ENCODE peak calls at places on chromosomes 1 and 21, in ten cellular contexts. L is fibroblast of lung, F is heart right ventricle, Z is psoas muscle, V is GM06990, P is fibroblast of pulmonary artery, B is neural progenitor cell, N is sigmoid colon, Q is cardiac fibroblast, D is fibroblast of mammary gland. R is an unnamed sample.

GRCh38 chr1:46413596-46413985 is 19.5 kb downstream of the FAAH start:
- DNase-seq in L (no peak), F (no peak), Z (no peak), V (no peak), P (no peak), B (peak), N (no peak), Q (peak), D (no peak), R (peak)

GRCh38 chr1:228008391-228009115 is 1.8 kb downstream of the WNT3A start:
- DNase-seq in L (no peak), F (no peak), Z (no peak), V (no peak), P (no peak), B (peak), N (peak), Q (no peak), D (no peak), R (no peak)

GRCh38 chr1:231157311-231157710 is 4.5 kb upstream of the TRIM67 start:
- DNase-seq in L (no peak), F (no peak), Z (no peak), V (no peak), P (no peak), B (no peak), N (no peak), Q (no peak), D (no peak), R (no peak)

GRCh38 chr1:247332901-247333361 is 1.3 kb upstream of the ZNF496 start:
- DNase-seq in L (peak), F (peak), Z (peak), V (no peak), P (peak), B (peak), N (peak), Q (peak), D (peak), R (no peak)

GRCh38 chr1:20485527-20486456 is at the start of gene CAMK2N1:
- DNase-seq in L (peak), F (peak), Z (peak), V (no peak), P (peak), B (peak), N (peak), Q (peak), D (peak), R (peak)

GRCh38 chr1:93625582-93626327 is 55.9 kb downstream of the BCAR3 start:
- DNase-seq in L (peak), F (no peak), Z (no peak), V (no peak), P (peak), B (no peak), N (peak), Q (peak), D (peak), R (no peak)

GRCh38 chr21:36751383-36751782 is 52.5 kb downstream of the SIM2 start:
- DNase-seq in L (no peak), F (no peak), Z (no peak), V (no peak), P (no peak), B (no peak), N (no peak), Q (no peak), D (no peak), R (peak)

GRCh38 chr21:37817242-37817641 is 99.0 kb downstream of the KCNJ6 start:
- DNase-seq in L (no peak), F (no peak), Z (no peak), V (no peak), P (no peak), B (no peak), N (no peak), Q (no peak), D (no peak), R (no peak)

GRCh38 chr1:212529211-212529731 is 79.3 kb upstream of the ATF3 start:
- DNase-seq in L (peak), F (no peak), Z (no peak), V (no peak), P (no peak), B (no peak), N (no peak), Q (peak), D (peak), R (no peak)

GRCh38 chr1:115409097-115409852 is 71.2 kb upstream of the NGF start:
- DNase-seq in L (no peak), F (no peak), Z (no peak), V (no peak), P (no peak), B (no peak), N (no peak), Q (no peak), D (no peak), R (no peak)

GRCh38 chr1:201896951-201897391 is 8.3 kb downstream of the SHISA4 start:
- DNase-seq in L (peak), F (no peak), Z (no peak), V (no peak), P (no peak), B (no peak), N (peak), Q (peak), D (peak), R (no peak)

GRCh38 chr1:153941826-153942725 is 4.4 kb downstream of the DENND4B start:
- DNase-seq in L (no peak), F (peak), Z (no peak), V (no peak), P (no peak), B (no peak), N (no peak), Q (no peak), D (no peak), R (no peak)

GRCh38 chr1:213993929-213994328 is 6.2 kb downstream of the PROX1 start:
- DNase-seq in L (no peak), F (no peak), Z (no peak), V (no peak), P (no peak), B (no peak), N (no peak), Q (no peak), D (no peak), R (no peak)

GRCh38 chr1:224929335-224930237 is at the start of gene DNAH14:
- DNase-seq in L (peak), F (peak), Z (peak), V (peak), P (peak), B (peak), N (peak), Q (peak), D (peak), R (peak)

GRCh38 chr1:222583079-222583478 is 6.7 kb downstream of the TAF1A start:
- DNase-seq in L (no peak), F (no peak), Z (no peak), V (peak), P (no peak), B (no peak), N (no peak), Q (no peak), D (no peak), R (no peak)

GRCh38 chr1:15346356-15347030 is 63.2 kb upstream of the EFHD2 start:
- DNase-seq in L (no peak), F (no peak), Z (no peak), V (no peak), P (no peak), B (no peak), N (no peak), Q (no peak), D (no peak), R (no peak)

GRCh38 chr1:214549604-214550338 is 1.6 kb downstream of the PTPN14 start:
- DNase-seq in L (peak), F (no peak), Z (no peak), V (no peak), P (peak), B (peak), N (no peak), Q (peak), D (peak), R (no peak)

GRCh38 chr1:241077386-241078147 is 279.4 kb downstream of the RGS7 start:
- DNase-seq in L (no peak), F (no peak), Z (no peak), V (no peak), P (no peak), B (peak), N (no peak), Q (no peak), D (no peak), R (no peak)

DNA sequence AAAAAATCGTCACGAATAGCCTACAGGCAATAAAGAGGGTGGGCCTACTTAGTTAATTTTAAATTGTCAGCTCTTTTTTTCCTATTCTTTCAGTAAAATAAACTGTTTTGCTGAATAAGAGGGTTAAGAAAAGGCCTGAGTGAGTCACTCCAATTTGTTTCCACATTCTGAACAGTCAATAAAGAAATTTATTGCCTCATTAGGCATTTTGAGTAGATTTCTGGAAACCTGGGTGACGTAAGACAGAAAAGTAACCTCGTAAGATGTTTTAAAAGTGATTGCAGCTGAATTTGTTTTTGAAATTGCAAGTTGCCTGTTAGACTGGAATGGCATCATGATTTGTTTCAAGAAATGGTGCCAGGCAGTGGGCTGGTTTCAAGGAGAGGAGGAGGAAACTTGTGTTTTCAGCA is 439.3 kb downstream of the USP25 start:
- DNase-seq in L (peak), F (no peak), Z (no peak), V (no peak), P (peak), B (no peak), N (no peak), Q (peak), D (peak), R (no peak)
- TF ChIP-seq CTCF in L (no peak), F (no peak), Z (no peak), V (no peak), P (no peak), B (no peak), N (no peak), Q (no peak), D (no peak), R (no peak)

DNA sequence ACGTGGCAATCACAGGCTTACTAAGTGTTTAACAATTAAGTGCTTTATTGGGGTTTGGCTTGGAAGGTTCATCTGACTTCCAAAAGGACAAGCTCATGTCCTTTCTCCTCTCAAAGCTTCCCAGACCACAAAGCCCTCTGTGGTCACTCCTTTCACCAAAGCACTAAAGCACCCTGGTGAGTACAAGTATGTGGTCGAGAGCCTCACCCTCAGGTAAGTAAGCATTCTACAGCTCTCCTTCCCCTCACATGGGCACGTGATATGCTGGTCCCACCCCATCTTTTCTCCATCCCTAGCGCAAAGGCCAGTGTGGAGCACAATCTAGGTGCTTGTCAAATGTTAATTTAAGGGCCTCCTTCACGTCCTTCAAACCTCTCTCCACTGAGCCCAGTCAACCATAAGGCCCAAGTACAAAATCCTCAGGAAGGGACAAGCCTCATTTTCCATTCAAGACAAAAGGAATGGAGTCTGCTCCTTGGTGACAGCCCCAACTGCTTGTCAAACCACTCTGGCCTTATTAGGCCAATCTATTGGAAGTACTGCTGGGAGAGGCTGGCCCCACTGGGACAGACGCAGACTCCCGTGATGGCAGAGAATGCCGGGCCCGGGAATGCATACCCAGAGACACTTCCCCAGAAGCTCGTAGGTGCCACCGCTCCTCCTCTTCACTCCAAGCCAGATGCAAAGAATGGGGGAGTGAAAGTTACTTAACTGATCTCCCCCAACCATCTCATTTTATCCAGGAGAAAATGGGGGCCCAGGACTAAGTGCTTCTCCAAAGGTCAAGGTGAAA is 7.8 kb downstream of the STMN1 start:
- DNase-seq in L (no peak), F (no peak), Z (no peak), V (no peak), P (no peak), B (no peak), N (peak), Q (no peak), D (no peak), R (no peak)
- TF ChIP-seq CTCF in L (no peak), F (no peak), Z (no peak), V (no peak), P (no peak), B (no peak), N (no peak), Q (no peak), D (no peak), R (no peak)

GRCh38 chr1:209190591-209191241 is 392.8 kb upstream of the CAMK1G start:
- DNase-seq in L (peak), F (peak), Z (no peak), V (peak), P (peak), B (peak), N (no peak), Q (peak), D (peak), R (peak)
- TF ChIP-seq CTCF in L (peak), F (peak), Z (peak), V (peak), P (peak), B (peak), N (no peak), Q (peak), D (peak), R (peak)

DNA sequence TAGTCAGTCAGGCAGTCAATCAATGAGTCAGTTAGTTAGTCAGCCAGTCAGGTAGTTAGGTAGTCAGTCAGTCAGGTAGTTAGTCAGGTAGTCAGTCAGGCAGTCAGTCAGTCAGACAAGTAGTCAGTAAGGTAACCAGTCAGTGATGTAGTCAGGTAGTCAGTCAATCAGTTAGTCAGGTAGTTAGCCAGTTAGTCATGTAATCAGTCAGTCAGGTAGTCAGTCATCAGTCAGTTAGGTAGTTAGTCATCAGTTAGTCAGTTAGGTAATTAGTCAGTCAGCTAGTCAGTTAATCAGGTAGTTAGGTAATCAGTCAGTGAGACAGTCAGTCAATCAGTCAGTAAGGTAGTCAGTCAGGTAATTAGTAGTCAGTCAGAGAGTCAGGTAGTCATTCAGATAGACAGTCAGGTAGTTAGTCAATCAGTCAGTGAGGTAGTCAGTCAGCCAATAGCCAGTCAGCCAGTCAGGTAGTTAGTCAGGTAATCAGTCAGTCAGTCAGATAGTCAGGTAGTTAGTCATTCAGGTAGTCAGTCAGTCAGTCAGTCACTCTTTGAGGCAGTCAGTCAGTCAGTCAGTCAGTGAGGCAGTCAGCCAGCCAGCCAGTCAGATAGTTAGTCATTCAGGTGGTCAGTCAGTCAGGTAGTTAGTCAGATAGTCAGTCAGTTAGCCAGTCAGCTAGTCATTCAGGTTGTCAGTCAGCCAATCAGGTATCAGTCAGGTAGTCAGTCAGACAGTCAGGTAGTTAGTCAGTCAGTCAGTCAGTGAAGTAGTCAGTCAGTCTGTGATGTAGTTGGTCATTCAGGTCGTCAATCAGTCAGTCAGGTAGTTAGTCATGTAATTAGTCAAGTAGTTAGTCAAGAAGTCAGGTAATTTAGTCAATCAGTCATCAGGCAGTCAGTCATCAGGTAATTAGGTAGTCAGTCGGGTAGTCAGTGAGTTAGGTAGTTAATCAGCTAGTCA is 15.3 kb downstream of the KRTAP10-1 start:
- DNase-seq in L (no peak), F (no peak), Z (no peak), V (no peak), P (no peak), B (no peak), N (no peak), Q (no peak), D (no peak), R (no peak)
- TF ChIP-seq CTCF in L (no peak), F (no peak), Z (no peak), V (no peak), P (no peak), B (no peak), N (no peak), Q (no peak), D (no peak), R (no peak)

GRCh38 chr1:38370716-38371504 is 324.3 kb upstream of the POU3F1 start:
- DNase-seq in L (no peak), F (no peak), Z (no peak), V (no peak), P (no peak), B (no peak), N (no peak), Q (no peak), D (no peak), R (no peak)
- TF ChIP-seq CTCF in L (no peak), F (no peak), Z (no peak), V (no peak), P (no peak), B (no peak), N (no peak), Q (no peak), D (no peak), R (no peak)

GRCh38 chr1:194296201-194296600 is 1109.8 kb upstream of the B3GALT2 start:
- DNase-seq in L (no peak), F (no peak), Z (no peak), V (no peak), P (no peak), B (no peak), N (no peak), Q (no peak), D (no peak), R (no peak)
- TF ChIP-seq CTCF in L (no peak), F (no peak), Z (no peak), V (no peak), P (no peak), B (no peak), N (no peak), Q (no peak), D (no peak), R (no peak)

R was measured in endothelial cell.